ENCODE peak calls at places on chromosomes 4 and X, in four cellular contexts. U is progenitor cell of endocrine pancreas, G is IMR-90, R is Peyer's patch. I is an unnamed sample.

GRCh38 chr4:22574880-22575279 is 59.0 kb upstream of the ADGRA3 start:
- DNase-seq in U (no peak), G (no peak), R (no peak), I (no peak)

GRCh38 chrX:68881911-68882310 is 53.1 kb downstream of the EFNB1 start:
- DNase-seq in U (no peak), G (no peak), R (no peak), I (no peak)

GRCh38 chrX:32877592-32877991 is 333.8 kb downstream of the DMD start:
- DNase-seq in U (no peak), G (peak), R (no peak), I (no peak)

GRCh38 chr4:106266201-106266600 is 49.8 kb downstream of the TBCK start:
- DNase-seq in U (no peak), G (peak), R (no peak), I (no peak)

GRCh38 chr4:54767376-54767775 is 109.6 kb downstream of the KIT start:
- DNase-seq in U (no peak), G (no peak), R (no peak), I (no peak)

GRCh38 chr4:182288534-182288933 is 45.3 kb downstream of the TENM3 start:
- DNase-seq in U (no peak), G (no peak), R (no peak), I (no peak)

GRCh38 chr4:74671074-74671698 is 123.1 kb downstream of the BTC start:
- DNase-seq in U (peak), G (peak), R (no peak), I (no peak)

GRCh38 chr4:106032851-106033286 is 137.6 kb downstream of the NPNT start:
- DNase-seq in U (no peak), G (no peak), R (no peak), I (no peak)

GRCh38 chr4:134807231-134807745 is 605.7 kb upstream of the PABPC4L start:
- DNase-seq in U (no peak), G (no peak), R (no peak), I (no peak)

GRCh38 chrX:13719192-13719856 is 15.1 kb downstream of the TRAPPC2 start:
- DNase-seq in U (no peak), G (peak), R (no peak), I (no peak)

GRCh38 chr4:12929784-12930183 is 554.4 kb downstream of the RAB28 start:
- DNase-seq in U (no peak), G (no peak), R (no peak), I (no peak)

GRCh38 chr4:81799371-81799770 is 327.7 kb upstream of the RASGEF1B start:
- DNase-seq in U (no peak), G (no peak), R (no peak), I (no peak)

GRCh38 chr4:47032405-47033106 is 1.2 kb downstream of the GABRB1 start:
- DNase-seq in U (peak), G (peak), R (peak), I (peak)

GRCh38 chrX:108584617-108585211 is 145.1 kb downstream of the COL4A5 start:
- DNase-seq in U (no peak), G (no peak), R (no peak), I (no peak)

GRCh38 chrX:109774136-109774535 is 41.1 kb upstream of the ACSL4 start:
- DNase-seq in U (no peak), G (no peak), R (no peak), I (no peak)

GRCh38 chr4:94826206-94826605 is 68.5 kb downstream of the BMPR1B start:
- DNase-seq in U (no peak), G (no peak), R (no peak), I (no peak)

GRCh38 chr4:113821851-113822250 is 60.3 kb upstream of the CAMK2D start:
- DNase-seq in U (no peak), G (no peak), R (no peak), I (no peak)

GRCh38 chrX:1009771-1010170 is 202.7 kb downstream of the CRLF2 start:
- DNase-seq in U (no peak), G (no peak), R (no peak), I (no peak)

GRCh38 chr4:185229021-185229818 is 19.8 kb downstream of the SNX25 start:
- DNase-seq in U (no peak), G (no peak), R (no peak), I (no peak)

GRCh38 chr4:185224597-185224996 is 15.2 kb downstream of the SNX25 start:
- DNase-seq in U (no peak), G (no peak), R (no peak), I (no peak)

GRCh38 chr4:185222598-185222997 is 13.2 kb downstream of the SNX25 start:
- DNase-seq in U (no peak), G (peak), R (no peak), I (no peak)

GRCh38 chr4:185227713-185228278 is 18.4 kb downstream of the SNX25 start:
- DNase-seq in U (no peak), G (no peak), R (no peak), I (no peak)

DNA sequence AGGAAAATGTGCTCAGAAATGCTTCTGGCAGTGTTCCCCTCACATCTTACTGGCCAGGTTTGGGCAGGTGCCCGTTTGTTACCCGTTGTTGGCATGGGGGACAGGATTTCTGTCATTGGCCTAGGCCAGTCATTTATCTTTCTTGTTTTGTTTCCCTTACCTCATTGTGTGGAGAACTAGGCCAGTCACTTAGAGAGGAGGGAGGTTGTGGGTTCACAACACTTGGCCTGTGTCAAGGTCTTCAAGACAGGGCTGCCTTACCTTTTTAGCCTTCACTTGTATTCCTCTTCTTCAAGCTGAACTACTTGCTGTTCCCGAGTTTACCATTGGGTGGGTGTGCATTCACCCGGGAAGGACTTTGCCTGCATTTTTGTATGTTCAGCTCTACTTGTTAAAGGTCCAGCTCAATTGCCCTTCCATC is 17.7 kb downstream of the SNX25 start:
- DNase-seq in U (no peak), G (peak), R (no peak), I (no peak)
- TF ChIP-seq CTCF in U (no peak), G (no peak), R (peak), I (peak)

GRCh38 chr4:158259955-158260575 is 49.8 kb downstream of the TMEM144 start:
- DNase-seq in U (no peak), G (peak), R (no peak), I (no peak)
- TF ChIP-seq CTCF in U (peak), G (peak), R (peak), I (peak)

GRCh38 chr4:63563288-63564014 is 845.8 kb downstream of the TECRL start:
- DNase-seq in U (no peak), G (no peak), R (no peak), I (no peak)
- TF ChIP-seq CTCF in U (peak), G (no peak), R (no peak), I (peak)

GRCh38 chr4:10891866-10892265 is 207.3 kb upstream of the CLNK start:
- DNase-seq in U (no peak), G (no peak), R (no peak), I (no peak)

GRCh38 chr4:10898072-10898471 is 213.5 kb upstream of the CLNK start:
- DNase-seq in U (no peak), G (no peak), R (no peak), I (no peak)

GRCh38 chr4:10897076-10897475 is 212.5 kb upstream of the CLNK start:
- DNase-seq in U (no peak), G (no peak), R (no peak), I (no peak)

GRCh38 chr4:10889819-10890218 is 205.3 kb upstream of the CLNK start:
- DNase-seq in U (no peak), G (no peak), R (no peak), I (no peak)

GRCh38 chr4:10893417-10893816 is 208.8 kb upstream of the CLNK start:
- DNase-seq in U (no peak), G (no peak), R (no peak), I (no peak)
- TF ChIP-seq CTCF in U (peak), G (peak), R (peak), I (peak)

DNA sequence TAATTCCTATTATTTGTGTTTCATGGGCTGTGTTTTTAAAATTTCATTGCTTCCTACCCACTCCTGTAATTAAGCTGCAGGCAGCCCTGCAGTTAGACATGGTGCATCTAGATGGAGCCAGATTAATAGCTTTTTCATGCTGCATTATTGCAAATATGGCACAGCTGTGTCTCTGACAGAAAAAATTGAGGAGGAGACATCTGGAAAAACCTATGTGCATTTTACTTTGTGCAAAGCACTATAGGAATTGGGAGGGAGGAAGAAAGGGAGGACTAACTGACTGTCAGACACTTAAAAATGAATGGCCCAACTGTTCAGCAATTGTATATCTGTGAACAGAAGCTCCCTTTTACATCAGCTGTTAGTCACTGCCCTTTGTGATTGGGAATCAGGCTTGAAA is 8.1 kb upstream of the RPGR start:
- DNase-seq in U (no peak), G (no peak), R (no peak), I (no peak)
- TF ChIP-seq CTCF in U (no peak), G (peak), R (peak), I (peak)

GRCh38 chr4:112766422-112766821 is 129.5 kb downstream of the LARP7 start:
- DNase-seq in U (no peak), G (peak), R (no peak), I (no peak)
- TF ChIP-seq CTCF in U (peak), G (peak), R (no peak), I (peak)

DNA sequence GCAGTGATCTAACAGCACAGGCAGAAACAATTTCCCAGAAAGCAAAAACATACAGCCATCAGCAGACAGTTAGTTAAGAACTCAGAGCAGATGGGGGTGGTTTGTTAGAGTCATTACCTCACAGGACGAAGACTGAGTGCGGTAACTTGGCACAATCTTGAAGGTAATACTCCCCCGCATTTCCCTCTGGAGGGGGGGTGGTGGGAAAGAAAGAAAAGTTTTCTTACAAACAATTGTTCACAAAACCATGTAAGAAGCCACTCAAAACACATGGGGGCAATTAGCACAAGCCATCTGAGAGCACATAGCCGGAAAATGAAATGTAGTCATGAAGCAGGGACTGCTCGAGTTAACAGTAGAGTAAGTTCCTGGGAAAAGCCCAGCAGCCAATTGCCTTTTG is 112.5 kb downstream of the NYX start:
- DNase-seq in U (no peak), G (peak), R (no peak), I (no peak)
- TF ChIP-seq CTCF in U (no peak), G (no peak), R (no peak), I (no peak)

GRCh38 chrX:131783555-131784338 is 239.4 kb upstream of the STK26 start:
- DNase-seq in U (no peak), G (peak), R (no peak), I (no peak)
- TF ChIP-seq CTCF in U (no peak), G (peak), R (no peak), I (no peak)

DNA sequence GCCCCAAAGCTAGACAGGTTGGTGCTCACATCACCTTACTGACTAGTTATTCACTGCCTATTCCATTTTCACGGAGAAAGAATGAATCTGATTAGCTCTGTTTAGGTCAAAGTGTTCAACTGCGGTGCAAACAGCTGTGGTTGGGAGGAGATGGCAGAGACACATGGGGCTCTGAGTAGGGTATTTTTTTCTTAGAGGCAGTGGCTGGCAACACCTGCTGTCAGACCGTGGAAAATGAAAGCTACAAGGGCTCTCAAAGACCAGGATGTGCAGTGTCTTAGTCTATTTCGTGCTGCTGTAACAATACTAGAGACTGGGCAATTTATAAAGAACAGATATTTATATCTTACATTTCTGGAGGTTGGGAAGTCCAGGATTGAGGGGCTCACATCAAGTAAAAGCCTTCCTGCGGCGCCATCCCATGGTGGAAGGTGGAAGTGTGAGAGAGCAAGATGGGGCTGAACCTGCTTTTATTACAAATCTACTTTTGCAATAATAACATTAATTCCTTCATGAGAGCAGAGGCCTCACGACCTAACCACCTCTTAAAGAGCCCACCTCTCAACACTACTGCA is 10.6 kb downstream of the NYX start:
- DNase-seq in U (no peak), G (no peak), R (no peak), I (no peak)
- TF ChIP-seq CTCF in U (peak), G (peak), R (peak), I (no peak)

GRCh38 chrX:8868906-8869305 is 67.7 kb upstream of the FAM9A start:
- DNase-seq in U (no peak), G (peak), R (no peak), I (no peak)
- TF ChIP-seq CTCF in U (no peak), G (peak), R (no peak), I (peak)